ENCODE peak calls at places on chromosomes 1 and 21, in six cellular contexts. H is IMR-90, M is H9, R is mesenchymal stem cell, W is H1, A is trophoblast cell. S is an unnamed sample.

GRCh38 chr1:241022366-241022765 is 334.6 kb downstream of the RGS7 start:
- DNase-seq in H (peak; percentile 1), M (no peak), R (no peak), W (no peak), A (no peak), S (no peak)

GRCh38 chr1:78340006-78340405 is 150.8 kb upstream of the PTGFR start:
- DNase-seq in H (peak; percentile 88), M (no peak), R (peak; percentile 47), W (no peak), A (peak; percentile 31), S (no peak)

GRCh38 chr1:22507582-22507981 is 55.7 kb upstream of the EPHA8 start:
- DNase-seq in H (no peak), M (no peak), R (no peak), W (no peak), A (no peak), S (no peak)

GRCh38 chr1:112674986-112675727 is 698 bp downstream of the MOV10 start:
- DNase-seq in H (peak; percentile 6), M (peak; percentile 62), R (peak; percentile 39), W (peak; percentile 83), A (no peak), S (peak; percentile 58)

GRCh38 chr1:198639581-198640235 is 868 bp downstream of the PTPRC start:
- DNase-seq in H (no peak), M (no peak), R (no peak), W (no peak), A (no peak), S (no peak)

GRCh38 chr1:26477446-26478152 is 5.4 kb downstream of the HMGN2 start:
- DNase-seq in H (peak; percentile 19), M (no peak), R (peak; percentile 14), W (no peak), A (no peak), S (no peak)

GRCh38 chr1:213252026-213252425 is 201.0 kb downstream of the RPS6KC1 start:
- DNase-seq in H (no peak), M (no peak), R (no peak), W (no peak), A (no peak), S (no peak)

GRCh38 chr1:227903614-227904501 is 43.9 kb downstream of the WNT9A start:
- DNase-seq in H (no peak), M (no peak), R (no peak), W (no peak), A (no peak), S (no peak)

GRCh38 chr1:206863266-206863665 is 2.2 kb upstream of the IL20 start:
- DNase-seq in H (no peak), M (no peak), R (no peak), W (no peak), A (no peak), S (no peak)

GRCh38 chr1:112044745-112045144 is 55.3 kb upstream of the KCND3 start:
- DNase-seq in H (no peak), M (no peak), R (no peak), W (no peak), A (no peak), S (no peak)

GRCh38 chr1:10838541-10838940 is 42.1 kb upstream of the CASZ1 start:
- DNase-seq in H (no peak), M (no peak), R (no peak), W (peak; percentile 52), A (no peak), S (no peak)

GRCh38 chr1:245690946-245691456 is 536.2 kb downstream of the KIF26B start:
- DNase-seq in H (no peak), M (no peak), R (no peak), W (no peak), A (no peak), S (no peak)

GRCh38 chr1:149917590-149918144 is at the start of gene SV2A:
- DNase-seq in H (peak; percentile 60), M (peak; percentile 86), R (peak; percentile 84), W (peak; percentile 72), A (no peak), S (peak; percentile 64)

GRCh38 chr1:153633161-153633746 is 612 bp upstream of the CHTOP start:
- DNase-seq in H (no peak), M (no peak), R (no peak), W (no peak), A (no peak), S (no peak)

GRCh38 chr1:65939636-65940035 is 146.9 kb downstream of the PDE4B start:
- DNase-seq in H (peak; percentile 23), M (no peak), R (no peak), W (no peak), A (peak; percentile 9), S (no peak)

GRCh38 chr1:160522622-160523345 is at the start of gene SLAMF6:
- DNase-seq in H (no peak), M (no peak), R (no peak), W (no peak), A (no peak), S (no peak)

GRCh38 chr1:227946624-227947424 is 908 bp downstream of the WNT9A start:
- DNase-seq in H (peak; percentile 46), M (peak; percentile 85), R (peak; percentile 44), W (peak; percentile 92), A (peak; percentile 84), S (peak; percentile 71)

GRCh38 chr1:14292533-14292932 is 306.0 kb upstream of the KAZN start:
- DNase-seq in H (no peak), M (no peak), R (no peak), W (no peak), A (no peak), S (no peak)

GRCh38 chr21:46455575-46456385 is 2.9 kb upstream of the DIP2A start:
- DNase-seq in H (peak; percentile 66), M (no peak), R (peak; percentile 34), W (no peak), A (no peak), S (no peak)

GRCh38 chr1:193433599-193433998 is 247.2 kb upstream of the B3GALT2 start:
- DNase-seq in H (no peak), M (no peak), R (no peak), W (no peak), A (no peak), S (no peak)

GRCh38 chr1:226690460-226690982 is 48.6 kb downstream of the ITPKB start:
- DNase-seq in H (peak; percentile 54), M (no peak), R (peak; percentile 96), W (no peak), A (no peak), S (no peak)

GRCh38 chr1:178512566-178513277 is at the start of gene TEX35:
- DNase-seq in H (no peak), M (no peak), R (no peak), W (no peak), A (no peak), S (no peak)

GRCh38 chr1:178506669-178507068 is 6.2 kb upstream of the TEX35 start:
- DNase-seq in H (no peak), M (no peak), R (no peak), W (no peak), A (no peak), S (no peak)

GRCh38 chr1:178513278-178513983 is 522 bp downstream of the TEX35 start:
- DNase-seq in H (peak; percentile 17), M (no peak), R (no peak), W (no peak), A (no peak), S (no peak)

GRCh38 chr1:178509608-178510007 is 3.3 kb upstream of the TEX35 start:
- DNase-seq in H (no peak), M (no peak), R (no peak), W (no peak), A (no peak), S (no peak)

GRCh38 chr1:178510155-178510554 is 2.8 kb upstream of the TEX35 start:
- DNase-seq in H (peak; percentile 62), M (no peak), R (peak; percentile 38), W (no peak), A (no peak), S (no peak)
- H4K91ac ChIP-seq in H (no peak overlapping the region), M (no peak overlapping the region), R (no peak overlapping the region), W (no peak overlapping the region), A (no peak overlapping the region), S (no peak overlapping the region)

GRCh38 chr1:55120538-55120937 is 81.2 kb downstream of the PCSK9 start:
- DNase-seq in H (no peak), M (no peak), R (no peak), W (no peak), A (no peak), S (no peak)

GRCh38 chr1:55129194-55129728 is 85.9 kb downstream of the USP24 start:
- DNase-seq in H (peak; percentile 89), M (no peak), R (no peak), W (no peak), A (no peak), S (no peak)

GRCh38 chr1:55127827-55128343 is 87.3 kb downstream of the USP24 start:
- DNase-seq in H (peak; percentile 73), M (no peak), R (peak; percentile 96), W (no peak), A (no peak), S (no peak)

GRCh38 chr1:55128418-55128817 is 86.7 kb downstream of the USP24 start:
- DNase-seq in H (no peak), M (no peak), R (no peak), W (no peak), A (no peak), S (no peak)

DNA sequence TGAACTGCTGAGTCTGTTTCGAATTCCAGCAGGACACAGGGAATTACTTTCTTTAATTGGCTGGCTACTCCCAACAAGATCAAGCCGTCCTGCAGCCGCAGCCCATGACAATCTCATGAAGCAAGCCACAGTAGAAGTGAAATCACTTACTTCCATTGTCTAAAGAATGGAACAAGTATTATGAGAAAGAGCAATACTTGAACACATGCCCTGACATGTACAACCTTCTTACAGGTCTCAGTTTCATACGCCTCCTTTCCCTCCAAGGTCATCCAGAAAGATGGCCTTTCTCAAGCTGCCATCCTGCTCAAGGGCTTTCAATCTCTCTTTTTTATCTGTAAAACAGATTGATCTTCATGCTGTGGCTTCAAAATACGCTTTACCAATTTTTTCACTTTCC is 85.1 kb downstream of the PCSK9 start:
- DNase-seq in H (no peak), M (no peak), R (no peak), W (no peak), A (no peak), S (no peak)
- H3K14ac ChIP-seq in H (no peak overlapping the region), M (no peak overlapping the region), R (no peak overlapping the region), W (no peak overlapping the region), A (no peak overlapping the region), S (no peak overlapping the region)

GRCh38 chr21:26167593-26167992 is 3.0 kb downstream of the APP start:
- DNase-seq in H (no peak), M (no peak), R (peak; percentile 26), W (no peak), A (no peak), S (no peak)

GRCh38 chr21:26169061-26169610 is 1.4 kb downstream of the APP start:
- DNase-seq in H (peak; percentile 71), M (peak; percentile 39), R (peak; percentile 84), W (peak; percentile 53), A (no peak), S (peak; percentile 37)

GRCh38 chr21:26171310-26172100 is 935 bp upstream of the APP start:
- DNase-seq in H (no peak), M (no peak), R (no peak), W (no peak), A (no peak), S (no peak)

GRCh38 chr21:26170471-26171309 is at the start of gene APP:
- DNase-seq in H (peak; percentile 70), M (peak; percentile 79), R (peak; percentile 78), W (peak; percentile 97), A (peak; percentile 67), S (peak; percentile 82)

GRCh38 chr21:26169611-26170470 is 729 bp downstream of the APP start:
- DNase-seq in H (peak; percentile 65), M (peak; percentile 37), R (peak; percentile 81), W (peak; percentile 63), A (no peak), S (peak; percentile 58)
- H4K8ac ChIP-seq in H (peak overlapping the region; percentile 85), M (no peak overlapping the region), R (peak overlapping the region; percentile 66), W (peak overlapping the region; percentile 92), A (peak overlapping the region; percentile 89), S (no peak overlapping the region)

GRCh38 chr1:158107926-158108325 is 72.8 kb upstream of the CD1D start:
- DNase-seq in H (no peak), M (no peak), R (no peak), W (no peak), A (no peak), S (no peak)
- H4K91ac ChIP-seq in H (no peak overlapping the region), M (no peak overlapping the region), R (no peak overlapping the region), W (no peak overlapping the region), A (no peak overlapping the region), S (no peak overlapping the region)